ENCODE peak calls at places on chromosomes 3 and 15, in six cellular contexts. Z is stomach, T is sigmoid colon, J is endothelial cell of umbilical vein, C is HCT116, A is transverse colon. W is an unnamed sample.

GRCh38 chr15:70291295-70291694 is 193.6 kb upstream of the TLE3 start:
- DNase-seq in Z (no peak), T (no peak), J (peak; percentile 42), C (no peak), A (no peak), W (no peak)

GRCh38 chr3:154904328-154904727 is 175.8 kb upstream of the MME start:
- DNase-seq in Z (no peak), T (no peak), J (peak; percentile 34), C (peak; percentile 33), A (no peak), W (no peak)

GRCh38 chr3:126313580-126314304 is 43.5 kb downstream of the KLF15 start:
- DNase-seq in Z (no peak), T (no peak), J (no peak), C (no peak), A (no peak), W (peak; percentile 42)

GRCh38 chr15:65824941-65825544 is 33.0 kb upstream of the DENND4A start:
- DNase-seq in Z (no peak), T (peak; percentile 78), J (no peak), C (no peak), A (no peak), W (no peak)

GRCh38 chr3:24451461-24452099 is 43.1 kb downstream of the THRB start:
- DNase-seq in Z (no peak), T (no peak), J (no peak), C (no peak), A (peak; percentile 60), W (no peak)

GRCh38 chr3:25655659-25656058 is 9.0 kb downstream of the TOP2B start:
- DNase-seq in Z (no peak), T (no peak), J (no peak), C (no peak), A (no peak), W (no peak)

GRCh38 chr3:177263615-177264365 is 66.5 kb upstream of the TBL1XR1 start:
- DNase-seq in Z (no peak), T (no peak), J (no peak), C (no peak), A (no peak), W (no peak)

GRCh38 chr3:61725851-61726333 is 164.5 kb downstream of the PTPRG start:
- DNase-seq in Z (no peak), T (no peak), J (no peak), C (peak; percentile 6), A (no peak), W (no peak)

GRCh38 chr3:171190668-171191067 is 164.1 kb upstream of the SLC2A2 start:
- DNase-seq in Z (no peak), T (no peak), J (peak; percentile 68), C (no peak), A (no peak), W (no peak)

GRCh38 chr3:85586018-85586417 is 627.2 kb downstream of the CADM2 start:
- DNase-seq in Z (no peak), T (no peak), J (no peak), C (no peak), A (no peak), W (no peak)

GRCh38 chr3:187685948-187686347 is 15.8 kb upstream of the SST start:
- DNase-seq in Z (no peak), T (no peak), J (no peak), C (no peak), A (no peak), W (no peak)

GRCh38 chr3:69744507-69744906 is 5.2 kb downstream of the MITF start:
- DNase-seq in Z (no peak), T (no peak), J (no peak), C (no peak), A (no peak), W (no peak)

GRCh38 chr3:157134620-157135191 is 25.2 kb downstream of the CCNL1 start:
- DNase-seq in Z (peak; percentile 83), T (no peak), J (no peak), C (no peak), A (no peak), W (no peak)

GRCh38 chr3:124078978-124079911 is 87.3 kb upstream of the ROPN1 start:
- DNase-seq in Z (no peak), T (no peak), J (peak; percentile 34), C (peak; percentile 22), A (no peak), W (no peak)

GRCh38 chr15:60913901-60914300 is 315.2 kb downstream of the RORA start:
- DNase-seq in Z (no peak), T (no peak), J (peak; percentile 81), C (no peak), A (no peak), W (no peak)

GRCh38 chr3:50230106-50230832 is 5.7 kb upstream of the GNAI2 start:
- DNase-seq in Z (no peak), T (no peak), J (no peak), C (no peak), A (no peak), W (peak; percentile 81)

GRCh38 chr3:139518296-139518695 is 21.2 kb downstream of the RBP1 start:
- DNase-seq in Z (no peak), T (no peak), J (no peak), C (no peak), A (no peak), W (no peak)

GRCh38 chr3:136473716-136474326 is 223.7 kb downstream of the PCCB start:
- DNase-seq in Z (no peak), T (no peak), J (no peak), C (no peak), A (no peak), W (no peak)

GRCh38 chr15:92667291-92667904 is 11.8 kb upstream of the FAM174B start:
- DNase-seq in Z (no peak), T (no peak), J (no peak), C (no peak), A (no peak), W (no peak)

GRCh38 chr15:77013786-77014136 is 18.8 kb downstream of the PSTPIP1 start:
- DNase-seq in Z (peak; percentile 49), T (no peak), J (no peak), C (peak; percentile 24), A (peak; percentile 53), W (peak; percentile 90)

DNA sequence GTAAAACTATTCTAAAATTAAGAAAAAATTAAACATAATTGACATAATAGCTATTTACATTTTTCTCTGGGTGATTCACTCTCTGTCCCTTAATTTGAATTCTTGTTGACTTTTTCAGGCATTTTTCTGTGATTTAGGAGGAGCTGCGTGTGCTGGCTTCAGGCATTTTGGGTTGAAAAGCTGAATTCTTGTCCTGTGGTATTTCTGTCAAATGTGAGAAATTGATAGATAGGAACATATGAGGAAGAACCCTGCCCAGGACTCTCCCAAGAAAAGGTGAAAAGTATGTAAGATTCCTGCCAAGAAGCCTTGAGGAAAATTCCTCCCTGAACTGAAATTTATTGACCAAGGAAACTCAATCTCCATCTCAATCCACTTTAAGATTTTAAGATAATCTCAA is 524.5 kb upstream of the MCTP2 start:
- DNase-seq in Z (no peak), T (no peak), J (no peak), C (no peak), A (no peak), W (no peak)
- TF ChIP-seq POLR2AphosphoS5 in Z (no peak), T (no peak), J (no peak), C (no peak), A (no peak), W (no peak)

GRCh38 chr3:191263365-191263764 is 64.3 kb downstream of the OSTN start:
- DNase-seq in Z (no peak), T (no peak), J (no peak), C (no peak), A (no peak), W (no peak)
- H3K27ac ChIP-seq in Z (no peak overlapping the region), T (no peak overlapping the region), J (no peak overlapping the region), C (no peak overlapping the region), A (no peak overlapping the region), W (peak overlapping the region; percentile 65)

DNA sequence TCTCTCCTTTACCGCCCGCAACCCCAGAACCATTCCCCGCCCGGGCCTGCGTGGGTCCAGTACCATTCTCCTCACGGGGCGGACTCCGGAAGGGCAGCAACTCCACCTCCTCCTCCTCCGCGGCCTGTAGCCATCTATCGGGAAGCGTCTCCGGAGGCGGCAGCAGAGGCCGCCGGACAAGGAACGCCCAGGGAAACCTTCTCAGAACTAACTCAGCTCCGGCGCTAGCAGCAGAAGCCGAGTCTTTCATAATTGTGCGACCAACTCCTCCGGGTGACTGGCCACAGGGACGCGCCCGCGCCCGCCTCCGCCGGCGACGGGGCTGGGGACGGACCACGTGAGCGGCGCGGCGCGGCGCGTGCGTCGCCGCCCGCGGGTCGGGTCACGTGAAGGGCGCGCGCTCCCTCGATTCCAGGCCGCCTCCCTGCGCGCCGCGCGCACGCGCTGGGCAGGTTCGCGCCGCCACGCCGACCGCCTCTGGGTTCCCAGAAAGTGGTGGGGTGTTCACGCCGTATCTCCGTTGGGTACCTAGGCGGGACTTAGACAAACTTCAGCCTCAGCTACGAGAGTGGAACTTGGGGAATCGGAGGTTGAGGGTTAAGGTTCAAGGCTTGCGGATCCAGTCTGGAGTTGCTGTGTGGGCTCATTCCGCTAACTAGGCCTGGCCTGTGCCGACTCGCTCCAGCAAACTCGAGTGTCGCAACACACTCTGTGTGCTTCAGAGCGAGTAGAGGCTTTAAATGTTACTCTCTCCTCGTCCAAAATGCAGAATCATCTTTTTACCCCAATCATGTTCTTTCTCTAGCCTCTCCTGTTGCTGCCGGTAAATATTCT is at the start of gene TRPM7:
- DNase-seq in Z (peak; percentile 91), T (peak; percentile 93), J (peak; percentile 84), C (peak; percentile 65), A (peak; percentile 90), W (peak; percentile 97)
- H3K4me3 ChIP-seq in Z (peak within 1 kb of the TSS; percentile 72), T (peak within 1 kb of the TSS; percentile 69), J (peak within 1 kb of the TSS; percentile 79), C (peak within 1 kb of the TSS; percentile 93), A (peak within 1 kb of the TSS; percentile 65), W (peak within 1 kb of the TSS; percentile 92)

GRCh38 chr15:75842722-75843617 is at the start of gene UBE2Q2:
- DNase-seq in Z (peak; percentile 63), T (peak; percentile 86), J (peak; percentile 71), C (no peak), A (peak; percentile 74), W (peak; percentile 91)
- TF ChIP-seq POLR2AphosphoS5 in Z (no peak), T (no peak), J (peak; percentile 47), C (peak; percentile 12), A (no peak), W (peak; percentile 61)

GRCh38 chr3:189353988-189354735 is 182.4 kb downstream of the TPRG1 start:
- DNase-seq in Z (no peak), T (no peak), J (no peak), C (peak; percentile 10), A (peak; percentile 21), W (no peak)
- H3K27ac ChIP-seq in Z (peak overlapping the region; percentile 76), T (no peak overlapping the region), J (no peak overlapping the region), C (no peak overlapping the region), A (peak overlapping the region; percentile 70), W (no peak overlapping the region)

GRCh38 chr3:43693594-43693993 is 2.9 kb downstream of the ABHD5 start:
- DNase-seq in Z (no peak), T (no peak), J (no peak), C (no peak), A (no peak), W (no peak)
- H3K4me3 ChIP-seq in Z (peak overlapping the region; percentile 92), T (no peak overlapping the region), J (no peak overlapping the region), C (no peak overlapping the region), A (no peak overlapping the region), W (no peak overlapping the region)

DNA sequence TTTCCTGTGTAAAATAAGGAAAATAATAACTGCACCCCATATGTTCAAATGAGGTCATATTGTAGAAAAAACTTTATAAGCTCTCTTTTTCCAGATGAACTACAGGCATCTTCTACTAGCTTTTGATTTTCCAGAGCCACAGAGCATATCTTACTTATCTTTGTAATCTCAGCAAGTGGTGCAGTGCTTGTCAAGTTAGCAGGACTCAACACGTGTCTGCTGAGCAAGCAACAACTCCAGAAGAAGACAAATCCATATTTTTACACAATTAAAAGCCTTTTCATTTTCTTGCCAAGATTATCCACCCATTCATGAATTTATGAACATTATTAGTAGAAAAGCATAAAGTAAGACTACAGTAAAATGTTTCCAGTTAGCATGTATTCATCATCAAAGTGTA is 14.4 kb upstream of the TSC22D2 start:
- DNase-seq in Z (no peak), T (no peak), J (no peak), C (no peak), A (no peak), W (no peak)
- TF ChIP-seq POLR2AphosphoS5 in Z (no peak), T (no peak), J (no peak), C (no peak), A (no peak), W (no peak)